ENCODE peak calls at places on chromosomes 3 and 15, in five cellular contexts. R is mesenchymal stem cell, Q is neuronal stem cell, B is H1, Y is H9. C is an unnamed sample.

GRCh38 chr3:111668912-111669488 is 73.9 kb upstream of the ZBED2 start:
- DNase-seq in Y (no peak), R (peak; percentile 78), Q (peak; percentile 32), B (no peak), C (peak; percentile 76)

GRCh38 chr15:60620707-60621106 is 141.8 kb upstream of the ICE2 start:
- DNase-seq in Q (no peak), R (peak; percentile 59), B (peak; percentile 74), Y (peak; percentile 72), C (peak; percentile 61)

GRCh38 chr3:59411176-59411575 is 361.4 kb upstream of the CFAP20DC start:
- DNase-seq in Y (no peak), B (no peak), Q (no peak), R (no peak), C (no peak)

GRCh38 chr15:41621200-41622193 is 38.7 kb upstream of the MGA start:
- DNase-seq in R (peak; percentile 68), B (peak; percentile 85), Y (peak; percentile 91), Q (peak; percentile 40), C (peak; percentile 77)

GRCh38 chr15:38554354-38554753 is 10.3 kb downstream of the RASGRP1 start:
- DNase-seq in R (peak; percentile 6), Q (no peak), Y (no peak), B (no peak), C (peak; percentile 82)

GRCh38 chr3:111496894-111497559 is 45.0 kb upstream of the CD96 start:
- DNase-seq in B (no peak), R (no peak), Y (no peak), Q (no peak), C (no peak)

GRCh38 chr3:63364495-63364894 is 86.4 kb downstream of the SYNPR start:
- DNase-seq in R (peak; percentile 17), Y (no peak), B (no peak), Q (no peak), C (peak; percentile 42)

GRCh38 chr15:90868261-90868689 is at the start of gene FURIN:
- DNase-seq in Y (no peak), B (no peak), Q (no peak), R (no peak), C (no peak)

GRCh38 chr15:28178290-28178689 is 79.2 kb upstream of the OCA2 start:
- DNase-seq in Y (no peak), Q (no peak), R (peak; percentile 4), B (no peak), C (no peak)
- H4K91ac ChIP-seq in Y (no peak overlapping the region), Q (no peak overlapping the region), R (no peak overlapping the region), B (no peak overlapping the region), C (no peak overlapping the region)

DNA sequence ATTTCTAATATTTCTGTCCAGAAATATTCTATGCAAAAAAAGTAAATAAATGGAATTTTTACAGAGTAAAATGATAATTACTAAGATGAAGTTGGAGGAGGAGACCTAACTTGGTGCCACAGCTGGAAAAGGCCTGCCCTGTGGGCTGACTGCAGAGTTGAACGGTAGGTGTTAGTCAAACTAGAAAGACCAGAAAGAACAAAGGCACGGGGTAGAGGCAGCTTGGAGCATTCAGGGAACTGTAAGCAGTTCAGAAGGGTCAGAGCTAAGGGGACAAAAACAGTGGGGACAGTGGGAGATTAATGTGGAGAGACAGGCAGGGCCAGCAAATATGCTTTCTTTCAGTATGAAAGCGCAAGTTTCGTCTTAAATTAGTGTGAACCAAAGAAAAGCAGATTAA is 39.3 kb upstream of the PTPRG start:
- DNase-seq in Q (no peak), Y (peak; percentile 36), R (no peak), B (no peak), C (no peak)
- H2BK15ac ChIP-seq in Q (no peak overlapping the region), Y (no peak overlapping the region), R (no peak overlapping the region), B (no peak overlapping the region), C (no peak overlapping the region)

GRCh38 chr3:116030131-116030850 is 407.0 kb downstream of the GAP43 start:
- DNase-seq in Q (no peak), R (no peak), Y (no peak), B (no peak), C (no peak)

GRCh38 chr3:116032176-116032575 is 408.9 kb downstream of the GAP43 start:
- DNase-seq in Y (no peak), Q (no peak), R (no peak), B (no peak), C (no peak)

GRCh38 chr3:116034071-116034470 is 410.8 kb downstream of the GAP43 start:
- DNase-seq in Y (no peak), R (no peak), Q (no peak), B (no peak), C (no peak)

GRCh38 chr3:116029286-116029685 is 406.0 kb downstream of the GAP43 start:
- DNase-seq in R (no peak), Q (no peak), B (no peak), Y (no peak), C (no peak)

GRCh38 chr3:116028157-116028556 is 404.8 kb downstream of the GAP43 start:
- DNase-seq in R (no peak), B (no peak), Q (no peak), Y (no peak), C (no peak)
- H4K8ac ChIP-seq in R (no peak overlapping the region), B (no peak overlapping the region), Q (no peak overlapping the region), Y (no peak overlapping the region), C (no peak overlapping the region)

GRCh38 chr3:115272036-115272824 is 125.1 kb upstream of the ZBTB20 start:
- DNase-seq in B (no peak), R (peak; percentile 80), Y (no peak), Q (no peak), C (peak; percentile 66)
- H4K91ac ChIP-seq in B (no peak overlapping the region), R (no peak overlapping the region), Y (no peak overlapping the region), Q (no peak overlapping the region), C (no peak overlapping the region)

GRCh38 chr3:156606729-156607128 is 51.8 kb upstream of the SSR3 start:
- DNase-seq in Y (no peak), R (peak; percentile 42), Q (no peak), B (no peak), C (no peak)

GRCh38 chr3:156604064-156604641 is 49.2 kb upstream of the SSR3 start:
- DNase-seq in B (no peak), Q (no peak), R (no peak), Y (no peak), C (no peak)

GRCh38 chr3:156603379-156604017 is 48.6 kb upstream of the SSR3 start:
- DNase-seq in R (no peak), Q (no peak), B (no peak), Y (no peak), C (no peak)

GRCh38 chr3:156604642-156605144 is 49.8 kb upstream of the SSR3 start:
- DNase-seq in Q (no peak), B (no peak), Y (no peak), R (peak; percentile 78), C (no peak)

DNA sequence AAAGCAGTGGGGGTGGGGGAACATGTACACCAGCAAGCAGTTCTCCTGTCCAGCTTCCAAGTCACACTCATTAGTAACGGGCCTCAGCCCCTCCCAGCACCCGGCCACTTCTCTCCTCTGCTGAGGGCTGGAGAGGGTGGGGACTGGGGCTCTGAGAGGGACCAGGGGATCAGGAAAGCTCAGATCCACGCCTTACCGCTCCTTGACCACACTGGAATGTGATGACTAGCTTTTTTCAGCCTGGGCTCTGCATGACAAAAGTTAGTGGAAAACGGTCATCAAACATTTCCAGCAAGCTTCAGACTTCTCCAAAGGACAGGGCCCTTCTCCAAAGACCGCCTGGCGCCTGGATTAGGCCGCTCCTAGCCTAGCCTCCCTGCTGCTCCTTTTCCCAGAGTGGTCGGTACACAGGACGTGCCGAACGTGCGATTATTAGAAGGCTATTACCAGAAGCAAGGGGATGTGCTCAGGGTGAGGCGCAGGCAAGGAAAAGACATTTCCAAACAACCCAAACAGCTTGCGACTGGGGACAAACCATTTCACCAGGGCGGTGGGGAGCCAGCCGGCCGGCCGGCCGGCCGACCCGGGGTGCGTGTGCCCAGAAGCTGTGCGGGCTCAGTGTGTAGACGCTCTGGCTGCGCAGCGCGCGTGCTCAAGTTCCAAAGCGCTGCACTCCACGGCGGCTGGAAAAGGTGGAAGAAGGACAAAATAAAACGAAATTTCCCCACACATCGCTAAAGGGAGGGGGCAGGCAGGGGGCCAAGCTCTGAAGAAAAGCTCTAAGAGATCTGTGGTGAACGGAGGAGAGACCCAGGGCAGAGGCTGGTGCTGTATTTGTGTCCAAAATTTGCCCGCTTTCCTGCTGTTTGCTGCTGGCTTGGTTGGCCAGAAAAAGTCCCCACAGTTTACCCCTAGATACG is 51.0 kb upstream of the SSR3 start:
- DNase-seq in B (peak; percentile 63), Y (peak; percentile 69), Q (peak; percentile 49), R (peak; percentile 88), C (peak; percentile 69)
- H2BK15ac ChIP-seq in B (peak overlapping the region; percentile 9), Y (no peak overlapping the region), Q (no peak overlapping the region), R (peak overlapping the region; percentile 60), C (peak overlapping the region; percentile 75)

GRCh38 chr3:45838466-45838865 is 3.5 kb downstream of the LZTFL1 start:
- DNase-seq in R (no peak), B (no peak), Q (no peak), Y (no peak), C (no peak)

GRCh38 chr3:45842851-45843625 is 1.1 kb upstream of the LZTFL1 start:
- DNase-seq in R (no peak), Q (no peak), B (no peak), Y (no peak), C (no peak)

GRCh38 chr3:45841701-45842491 is at the start of gene LZTFL1:
- DNase-seq in B (peak; percentile 88), Q (peak; percentile 86), Y (peak; percentile 95), R (peak; percentile 98), C (peak; percentile 98)

DNA sequence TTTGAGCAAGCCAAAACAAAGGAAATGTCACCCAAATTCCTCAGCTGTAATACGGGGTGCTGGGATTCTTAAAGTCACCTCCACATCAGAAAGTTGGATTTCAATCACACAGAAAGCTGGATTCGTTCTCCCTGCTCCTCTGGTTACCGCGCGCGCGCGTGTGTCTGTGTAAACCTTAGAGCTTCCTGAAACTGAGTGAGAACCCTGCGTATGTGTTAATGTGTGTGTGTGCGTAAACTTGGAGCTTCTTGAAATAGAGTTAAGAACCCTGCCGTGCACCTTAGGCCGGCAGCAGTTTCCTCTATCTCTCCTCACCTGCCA is 579 bp downstream of the LZTFL1 start:
- DNase-seq in Q (peak; percentile 12), B (no peak), R (peak; percentile 62), Y (peak; percentile 27), C (peak; percentile 17)
- H4K8ac ChIP-seq in Q (no peak overlapping the region), B (peak overlapping the region; percentile 74), R (peak overlapping the region; percentile 10), Y (no peak overlapping the region), C (peak overlapping the region; percentile 24)